ENCODE peak calls at places on chromosomes 11 and 22, in eight cellular contexts. P is mammary epithelial cell; J is cardiac muscle cell; S is CD4-positive, CD25-positive, alpha-beta regulatory T cell; D is tibial artery; V is SJSA1; N is fibroblast of lung; O is CD4-positive, alpha-beta T cell. I is an unnamed sample.
A peak's percentile ranks its signal among the peaks of the same experiment; 100 is the strongest.

GRCh38 chr11:2392241-2392959 is 8.2 kb upstream of the TSSC4 start:
- DNase-seq in P (no peak), J (no peak), S (no peak), D (no peak), V (no peak), N (no peak), O (no peak), I (no peak)

GRCh38 chr22:43313497-43314474 is 29.4 kb downstream of the SCUBE1 start:
- DNase-seq in P (no peak), J (peak; percentile 73), S (no peak), D (peak; percentile 84), V (no peak), N (no peak), O (no peak), I (peak; percentile 53)

GRCh38 chr11:48101958-48102357 is 114.7 kb upstream of the OR4B1 start:
- DNase-seq in P (no peak), J (no peak), S (no peak), D (no peak), V (no peak), N (no peak), O (no peak), I (no peak)

GRCh38 chr11:13221722-13222121 is 55.9 kb upstream of the BMAL1 start:
- DNase-seq in P (no peak), J (peak; percentile 47), S (no peak), D (no peak), V (peak; percentile 45), N (no peak), O (no peak), I (no peak)

GRCh38 chr11:118715245-118715807 is 35.9 kb upstream of the TREH start:
- DNase-seq in P (no peak), J (peak; percentile 10), S (no peak), D (peak; percentile 28), V (no peak), N (peak; percentile 18), O (no peak), I (no peak)

GRCh38 chr11:32960553-32961164 is 55.0 kb upstream of the DEPDC7 start:
- DNase-seq in P (peak; percentile 40), J (peak; percentile 61), S (no peak), D (no peak), V (peak; percentile 43), N (peak; percentile 77), O (no peak), I (no peak)

GRCh38 chr11:94326947-94327346 is 22.6 kb downstream of the IZUMO1R start:
- DNase-seq in P (no peak), J (no peak), S (no peak), D (no peak), V (no peak), N (no peak), O (no peak), I (no peak)

GRCh38 chr11:129637473-129637872 is 178.2 kb upstream of the TMEM45B start:
- DNase-seq in P (peak; percentile 85), J (no peak), S (no peak), D (no peak), V (no peak), N (peak; percentile 35), O (no peak), I (no peak)

GRCh38 chr11:117490911-117491310 is 163.3 kb downstream of the CEP164 start:
- DNase-seq in P (no peak), J (no peak), S (no peak), D (no peak), V (no peak), N (no peak), O (no peak), I (no peak)

GRCh38 chr11:91966368-91966767 is 258.2 kb upstream of the FAT3 start:
- DNase-seq in P (no peak), J (no peak), S (no peak), D (no peak), V (no peak), N (no peak), O (no peak), I (no peak)

GRCh38 chr11:77250881-77251640 is 50.4 kb downstream of the GDPD4 start:
- DNase-seq in P (peak; percentile 88), J (no peak), S (no peak), D (no peak), V (peak; percentile 10), N (peak; percentile 46), O (no peak), I (no peak)

GRCh38 chr11:86442420-86442819 is 67.7 kb downstream of the CCDC81 start:
- DNase-seq in P (no peak), J (no peak), S (no peak), D (no peak), V (peak; percentile 16), N (no peak), O (no peak), I (no peak)

GRCh38 chr22:48892571-48893287 is 934.9 kb downstream of the BRD1 start:
- DNase-seq in P (no peak), J (no peak), S (no peak), D (no peak), V (no peak), N (no peak), O (no peak), I (no peak)

GRCh38 chr11:72174299-72175070 is 17.5 kb upstream of the FOLR1 start:
- DNase-seq in P (peak; percentile 52), J (no peak), S (no peak), D (no peak), V (no peak), N (no peak), O (no peak), I (no peak)

GRCh38 chr11:69940246-69940610 is 121.0 kb upstream of the FGF3 start:
- DNase-seq in P (no peak), J (no peak), S (no peak), D (no peak), V (no peak), N (no peak), O (no peak), I (no peak)

GRCh38 chr11:134116210-134116609 is 47.3 kb downstream of the JAM3 start:
- DNase-seq in P (no peak), J (no peak), S (no peak), D (no peak), V (no peak), N (no peak), O (no peak), I (no peak)

GRCh38 chr11:9858822-9859221 is 194.9 kb downstream of the SWAP70 start:
- DNase-seq in P (no peak), J (peak; percentile 32), S (no peak), D (no peak), V (peak; percentile 45), N (peak; percentile 31), O (no peak), I (no peak)

GRCh38 chr22:37275134-37275533 is 7.2 kb upstream of the CYTH4 start:
- DNase-seq in P (no peak), J (no peak), S (no peak), D (no peak), V (no peak), N (no peak), O (no peak), I (no peak)

GRCh38 chr22:37274380-37274862 is 7.9 kb upstream of the CYTH4 start:
- DNase-seq in P (no peak), J (no peak), S (no peak), D (peak; percentile 73), V (no peak), N (no peak), O (no peak), I (peak; percentile 29)

GRCh38 chr22:37275622-37276021 is 6.7 kb upstream of the CYTH4 start:
- DNase-seq in P (no peak), J (no peak), S (no peak), D (no peak), V (no peak), N (no peak), O (no peak), I (no peak)

GRCh38 chr22:37273126-37273845 is 9.0 kb upstream of the CYTH4 start:
- DNase-seq in P (peak; percentile 33), J (no peak), S (no peak), D (no peak), V (peak; percentile 39), N (peak; percentile 60), O (no peak), I (no peak)

GRCh38 chr22:37273846-37274225 is 8.5 kb upstream of the CYTH4 start:
- DNase-seq in P (no peak), J (no peak), S (no peak), D (no peak), V (no peak), N (no peak), O (no peak), I (no peak)
- H3K27ac ChIP-seq in P (no peak overlapping the region), J (no peak overlapping the region), S (no peak overlapping the region), D (no peak overlapping the region), V (no peak overlapping the region), N (no peak overlapping the region), O (no peak overlapping the region), I (no peak overlapping the region)

GRCh38 chr11:34653851-34654490 is 33.1 kb downstream of the EHF start:
- DNase-seq in P (peak; percentile 98), J (no peak), S (no peak), D (no peak), V (peak; percentile 65), N (peak; percentile 98), O (no peak), I (peak; percentile 51)
- H3K27ac ChIP-seq in P (peak overlapping the region; percentile 78), J (no peak overlapping the region), S (no peak overlapping the region), D (no peak overlapping the region), V (peak overlapping the region; percentile 47), N (peak overlapping the region; percentile 72), O (no peak overlapping the region), I (peak overlapping the region; percentile 67)

GRCh38 chr11:66659785-66660184 is 17.9 kb downstream of the RBM4B start:
- DNase-seq in P (no peak), J (no peak), S (no peak), D (no peak), V (no peak), N (no peak), O (no peak), I (no peak)
- H3K27ac ChIP-seq in P (no peak overlapping the region), J (peak overlapping the region; percentile 62), S (no peak overlapping the region), D (no peak overlapping the region), V (no peak overlapping the region), N (no peak overlapping the region), O (no peak overlapping the region), I (no peak overlapping the region)

GRCh38 chr22:38246046-38246658 is 26.7 kb downstream of the TMEM184B start:
- DNase-seq in P (no peak), J (no peak), S (no peak), D (no peak), V (no peak), N (no peak), O (no peak), I (no peak)

GRCh38 chr22:38248280-38248679 is 24.5 kb downstream of the TMEM184B start:
- DNase-seq in P (no peak), J (no peak), S (no peak), D (no peak), V (no peak), N (no peak), O (no peak), I (no peak)

GRCh38 chr22:38247713-38248112 is 25.1 kb downstream of the TMEM184B start:
- DNase-seq in P (no peak), J (no peak), S (no peak), D (no peak), V (no peak), N (no peak), O (no peak), I (no peak)

GRCh38 chr22:38244106-38244505 is 28.7 kb downstream of the TMEM184B start:
- DNase-seq in P (peak; percentile 29), J (no peak), S (no peak), D (no peak), V (no peak), N (no peak), O (no peak), I (no peak)

DNA sequence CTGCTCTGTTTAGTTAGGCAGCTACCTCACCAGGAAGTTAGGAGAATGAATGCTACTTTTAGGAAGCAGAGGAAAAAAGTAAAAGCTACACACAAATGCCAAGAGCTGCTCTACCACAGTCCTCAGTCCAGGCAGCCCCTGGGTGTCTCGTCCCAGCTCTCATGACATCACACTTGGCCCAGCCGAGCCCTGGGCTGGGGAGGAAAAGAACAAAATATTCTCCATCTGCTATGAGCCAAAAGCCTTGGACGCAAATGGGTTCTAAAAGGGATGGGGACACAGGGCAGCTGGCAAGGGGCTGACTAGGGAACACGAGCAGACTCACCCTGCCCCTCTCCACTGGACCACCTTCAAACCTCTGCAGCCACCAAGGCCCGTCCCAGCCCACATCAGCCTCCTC is 26.1 kb downstream of the TMEM184B start:
- DNase-seq in P (no peak), J (no peak), S (no peak), D (peak; percentile 84), V (no peak), N (no peak), O (no peak), I (peak; percentile 49)
- H3K27ac ChIP-seq in P (no peak overlapping the region), J (no peak overlapping the region), S (no peak overlapping the region), D (peak overlapping the region; percentile 83), V (no peak overlapping the region), N (no peak overlapping the region), O (no peak overlapping the region), I (peak overlapping the region; percentile 22)

I was measured in gastrocnemius medialis.